ENCODE peak calls at places on chromosomes 12 and 14, in seven cellular contexts. C, I, J, S, W, D and Z are unnamed samples.

GRCh38 chr12:67648306-67649164 is at the start of gene DYRK2:
- DNase-seq in C (peak), I (peak), J (peak), S (peak), W (peak), D (peak), Z (peak)

GRCh38 chr12:131091413-131091975 is 137.8 kb downstream of the ADGRD1 start:
- DNase-seq in C (no peak), I (no peak), J (no peak), S (no peak), W (peak), D (peak), Z (no peak)

GRCh38 chr12:93908846-93909592 is 231.8 kb downstream of the CRADD start:
- DNase-seq in C (no peak), I (no peak), J (no peak), S (no peak), W (no peak), D (no peak), Z (no peak)

GRCh38 chr14:50897658-50898175 is 25.9 kb downstream of the ABHD12B start:
- DNase-seq in C (no peak), I (no peak), J (no peak), S (no peak), W (no peak), D (no peak), Z (no peak)

GRCh38 chr14:102508774-102509743 is 517 bp downstream of the ANKRD9 start:
- DNase-seq in C (no peak), I (peak), J (no peak), S (peak), W (peak), D (peak), Z (peak)

GRCh38 chr12:6773662-6774351 is 1.5 kb downstream of the LAG3 start:
- DNase-seq in C (no peak), I (no peak), J (no peak), S (peak), W (peak), D (no peak), Z (no peak)

GRCh38 chr14:34041220-34041619 is 90.3 kb upstream of the EGLN3 start:
- DNase-seq in C (no peak), I (no peak), J (no peak), S (no peak), W (no peak), D (no peak), Z (no peak)

GRCh38 chr12:47704719-47705118 is 1.1 kb downstream of the RPAP3 start:
- DNase-seq in C (no peak), I (no peak), J (no peak), S (no peak), W (no peak), D (no peak), Z (no peak)

GRCh38 chr14:80055912-80056801 is 155.1 kb downstream of the DIO2 start:
- DNase-seq in C (peak), I (peak), J (peak), S (peak), W (no peak), D (no peak), Z (peak)

GRCh38 chr14:71354801-71355200 is 447.5 kb downstream of the PCNX1 start:
- DNase-seq in C (no peak), I (no peak), J (no peak), S (no peak), W (no peak), D (no peak), Z (no peak)

GRCh38 chr12:77572371-77572770 is 258.3 kb upstream of the NAV3 start:
- DNase-seq in C (no peak), I (no peak), J (no peak), S (no peak), W (no peak), D (no peak), Z (no peak)

GRCh38 chr12:101877816-101878811 is 734 bp downstream of the DRAM1 start:
- DNase-seq in C (peak), I (peak), J (no peak), S (peak), W (no peak), D (peak), Z (peak)

GRCh38 chr12:107461222-107461980 is 224.2 kb upstream of the PWP1 start:
- DNase-seq in C (no peak), I (no peak), J (no peak), S (no peak), W (no peak), D (no peak), Z (no peak)

GRCh38 chr12:14373202-14373601 is 7.7 kb downstream of the ATF7IP start:
- DNase-seq in C (no peak), I (no peak), J (no peak), S (no peak), W (no peak), D (no peak), Z (no peak)

GRCh38 chr12:7113389-7113871 is 4.4 kb upstream of the C1RL start:
- DNase-seq in C (peak), I (no peak), J (peak), S (peak), W (no peak), D (peak), Z (no peak)

GRCh38 chr14:96160030-96160912 is 44.4 kb upstream of the BDKRB2 start:
- DNase-seq in C (no peak), I (no peak), J (no peak), S (no peak), W (no peak), D (no peak), Z (peak)

GRCh38 chr14:83867871-83868270 is 1662.1 kb upstream of the FLRT2 start:
- DNase-seq in C (no peak), I (peak), J (no peak), S (no peak), W (peak), D (no peak), Z (no peak)

GRCh38 chr12:89138048-89138852 is 214.1 kb downstream of the DUSP6 start:
- DNase-seq in C (no peak), I (no peak), J (no peak), S (no peak), W (no peak), D (no peak), Z (no peak)

GRCh38 chr12:106084048-106084671 is 54.6 kb downstream of the NUAK1 start:
- DNase-seq in C (peak), I (no peak), J (peak), S (no peak), W (no peak), D (no peak), Z (no peak)

GRCh38 chr12:51413791-51414190 is 10.8 kb upstream of the SLC4A8 start:
- DNase-seq in C (no peak), I (no peak), J (no peak), S (no peak), W (no peak), D (no peak), Z (no peak)

DNA sequence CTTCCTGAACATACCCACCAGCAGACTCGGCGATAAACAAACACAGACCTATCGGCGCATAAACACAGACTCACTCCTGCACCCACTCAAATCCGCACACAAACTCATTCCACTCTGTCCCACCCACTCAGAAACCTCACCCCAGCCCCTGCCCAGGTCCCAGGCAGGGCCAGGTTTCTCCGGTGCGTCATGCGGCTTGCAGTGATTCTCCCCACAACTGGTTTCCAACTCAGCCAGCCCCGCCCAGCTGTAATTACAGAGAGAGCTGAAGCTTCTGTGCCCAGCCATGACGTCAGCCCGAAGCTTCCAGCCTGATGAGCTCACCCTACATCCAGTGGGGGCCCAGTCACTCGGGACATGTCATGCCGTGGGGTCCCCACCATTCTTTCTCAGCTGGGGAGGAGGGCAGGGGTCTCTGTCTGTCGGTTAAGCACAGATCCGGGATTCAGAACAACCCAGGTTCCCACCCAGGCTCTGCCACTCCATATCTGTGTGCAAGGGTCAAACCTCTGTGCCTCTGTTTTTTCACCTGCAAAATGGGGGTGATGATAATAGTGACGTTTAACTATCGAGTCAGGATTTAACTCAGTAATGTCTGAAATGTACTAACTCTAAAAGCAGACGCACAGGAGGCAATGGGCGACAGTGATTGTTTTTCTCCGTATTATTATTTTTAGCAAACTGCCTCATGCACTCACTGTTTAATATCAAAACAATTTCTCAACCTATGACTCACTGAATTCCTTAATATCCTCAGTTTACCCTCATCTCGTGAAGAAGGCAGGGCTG is 2.3 kb upstream of the HSPB8 start:
- DNase-seq in C (peak), I (peak), J (peak), S (no peak), W (peak), D (peak), Z (peak)
- TF ChIP-seq POLR2A in C (no peak), I (peak), J (no peak), S (no peak), W (peak), D (peak), Z (no peak)

GRCh38 chr12:82468563-82468962 is 110.2 kb downstream of the METTL25 start:
- DNase-seq in C (no peak), I (no peak), J (no peak), S (no peak), W (no peak), D (no peak), Z (no peak)
- TF ChIP-seq EP300 in C (no peak), I (no peak), J (no peak), S (no peak), W (no peak), D (no peak), Z (no peak)

GRCh38 chr14:30296956-30297405 is 262.0 kb upstream of the G2E3 start:
- DNase-seq in C (no peak), I (no peak), J (no peak), S (peak), W (no peak), D (no peak), Z (no peak)
- TF ChIP-seq POLR2A in C (no peak), I (no peak), J (no peak), S (peak), W (no peak), D (no peak), Z (no peak)

GRCh38 chr12:24014853-24015590 is 65.6 kb upstream of the SOX5 start:
- DNase-seq in C (no peak), I (no peak), J (no peak), S (no peak), W (no peak), D (no peak), Z (no peak)
- TF ChIP-seq EP300 in C (no peak), I (no peak), J (no peak), S (no peak), W (no peak), D (no peak), Z (no peak)

GRCh38 chr14:35399083-35399807 is 5.3 kb downstream of the NFKBIA start:
- DNase-seq in C (no peak), I (no peak), J (no peak), S (no peak), W (no peak), D (no peak), Z (no peak)

GRCh38 chr14:35401853-35402252 is 2.7 kb downstream of the NFKBIA start:
- DNase-seq in C (no peak), I (no peak), J (no peak), S (no peak), W (peak), D (peak), Z (no peak)

GRCh38 chr14:35401422-35401729 is 3.2 kb downstream of the NFKBIA start:
- DNase-seq in C (no peak), I (no peak), J (no peak), S (no peak), W (no peak), D (no peak), Z (no peak)

GRCh38 chr14:35402323-35403084 is 2.0 kb downstream of the NFKBIA start:
- DNase-seq in C (no peak), I (peak), J (no peak), S (no peak), W (no peak), D (peak), Z (no peak)

DNA sequence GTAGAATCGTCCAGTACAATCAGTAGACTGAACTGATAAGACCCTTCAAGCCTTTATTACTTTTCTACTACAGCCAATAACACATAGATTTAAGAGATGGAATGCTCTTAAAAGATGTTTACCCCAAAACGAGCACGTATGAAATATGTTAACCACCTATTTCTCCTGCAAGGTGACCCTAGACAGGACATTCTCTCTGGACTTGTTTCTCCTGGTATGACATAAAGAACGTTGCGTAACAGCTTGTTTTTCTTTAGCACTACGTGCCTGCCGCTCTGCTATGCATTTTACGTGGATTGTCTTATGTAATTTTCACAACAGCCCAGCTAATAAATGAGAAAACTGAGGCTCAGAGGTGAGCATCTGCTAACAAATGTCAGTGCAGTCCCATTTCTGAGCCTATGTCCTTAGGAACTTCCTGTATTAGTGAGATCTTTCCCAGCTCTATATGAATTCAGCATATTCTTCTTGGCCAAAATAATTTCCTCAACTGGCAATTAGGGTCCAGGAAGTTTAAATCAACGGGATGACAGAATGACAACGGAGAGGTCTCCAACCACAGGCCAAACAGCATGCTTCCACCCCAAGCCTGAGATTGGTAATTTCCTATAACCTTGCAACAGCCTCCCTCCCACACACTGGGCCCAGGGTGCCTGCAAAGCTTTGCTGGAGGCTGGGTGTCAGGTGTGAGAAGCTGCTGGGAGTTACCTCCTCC is 3.7 kb downstream of the NFKBIA start:
- DNase-seq in C (no peak), I (no peak), J (no peak), S (no peak), W (no peak), D (peak), Z (no peak)
- TF ChIP-seq POLR2A in C (no peak), I (no peak), J (no peak), S (no peak), W (no peak), D (no peak), Z (no peak)

GRCh38 chr14:32076278-32077080 is 625 bp upstream of the ARHGAP5 start:
- DNase-seq in C (peak), I (peak), J (peak), S (peak), W (peak), D (peak), Z (peak)
- TF ChIP-seq EP300 in C (no peak), I (peak), J (no peak), S (no peak), W (no peak), D (no peak), Z (no peak)

GRCh38 chr12:4272976-4273650 is 449 bp upstream of the CCND2 start:
- DNase-seq in C (no peak), I (no peak), J (no peak), S (no peak), W (no peak), D (no peak), Z (no peak)

GRCh38 chr12:4271433-4272013 is 2.0 kb upstream of the CCND2 start:
- DNase-seq in C (no peak), I (no peak), J (peak), S (no peak), W (no peak), D (no peak), Z (no peak)

GRCh38 chr12:4270670-4271432 is 2.7 kb upstream of the CCND2 start:
- DNase-seq in C (no peak), I (peak), J (peak), S (no peak), W (peak), D (peak), Z (no peak)

GRCh38 chr12:4273651-4274395 is at the start of gene CCND2:
- DNase-seq in C (peak), I (peak), J (peak), S (peak), W (peak), D (peak), Z (peak)

GRCh38 chr12:4272014-4272975 is 1.3 kb upstream of the CCND2 start:
- DNase-seq in C (no peak), I (peak), J (peak), S (peak), W (peak), D (peak), Z (peak)
- TF ChIP-seq POLR2A in C (no peak), I (no peak), J (peak), S (peak), W (no peak), D (no peak), Z (no peak)

GRCh38 chr14:53615254-53615653 is 341.4 kb downstream of the BMP4 start:
- DNase-seq in C (no peak), I (no peak), J (no peak), S (no peak), W (no peak), D (no peak), Z (no peak)

GRCh38 chr14:53609009-53609408 is 347.6 kb downstream of the BMP4 start:
- DNase-seq in C (no peak), I (no peak), J (no peak), S (no peak), W (no peak), D (no peak), Z (no peak)

GRCh38 chr14:53608369-53608768 is 348.3 kb downstream of the BMP4 start:
- DNase-seq in C (peak), I (no peak), J (no peak), S (no peak), W (no peak), D (no peak), Z (peak)

GRCh38 chr14:53613404-53614253 is 343.0 kb downstream of the BMP4 start:
- DNase-seq in C (peak), I (no peak), J (no peak), S (no peak), W (no peak), D (no peak), Z (no peak)

DNA sequence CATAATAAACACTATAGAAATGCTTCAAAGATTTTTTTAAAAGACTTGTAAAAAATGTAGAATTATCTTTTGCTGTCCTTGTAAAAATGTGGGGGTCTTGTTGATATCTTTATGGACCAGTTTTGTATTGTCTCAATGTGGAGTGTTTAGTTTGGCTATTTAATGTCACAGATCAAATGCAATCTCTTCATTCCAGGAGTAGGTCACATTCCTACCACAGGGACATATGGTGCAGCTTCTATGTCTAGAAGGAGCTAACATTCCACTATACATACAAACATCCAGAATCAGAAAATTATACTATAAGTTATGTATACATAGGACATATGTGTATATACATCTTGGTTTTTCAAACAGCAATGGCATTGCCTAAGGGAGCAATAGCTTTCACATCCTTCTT is 345.7 kb downstream of the BMP4 start:
- DNase-seq in C (no peak), I (no peak), J (no peak), S (no peak), W (no peak), D (no peak), Z (no peak)
- TF ChIP-seq EP300 in C (no peak), I (no peak), J (no peak), S (no peak), W (no peak), D (no peak), Z (no peak)